ENCODE peak calls at places on chromosomes 3 and 15, in eight cellular contexts. D, B, U, O, F, E, Z and T are unnamed samples.

GRCh38 chr3:133329626-133330025 is 70.2 kb upstream of the BFSP2 start:
- DNase-seq in D (no peak), B (no peak), U (no peak), O (peak; percentile 24), F (no peak), E (no peak), Z (no peak), T (no peak)

GRCh38 chr3:189099031-189099471 is 72.7 kb upstream of the TPRG1 start:
- DNase-seq in D (no peak), B (no peak), U (peak; percentile 62), O (no peak), F (no peak), E (peak; percentile 95), Z (peak; percentile 84), T (peak; percentile 87)

GRCh38 chr3:149609595-149609994 is 48.2 kb downstream of the WWTR1 start:
- DNase-seq in D (no peak), B (no peak), U (no peak), O (no peak), F (no peak), E (no peak), Z (no peak), T (no peak)

GRCh38 chr3:170977911-170978310 is 48.6 kb downstream of the SLC2A2 start:
- DNase-seq in D (no peak), B (no peak), U (no peak), O (no peak), F (peak; percentile 34), E (no peak), Z (no peak), T (no peak)

GRCh38 chr3:117818592-117818991 is 1109.0 kb downstream of the TUSC7 start:
- DNase-seq in D (no peak), B (no peak), U (no peak), O (no peak), F (no peak), E (no peak), Z (no peak), T (no peak)

GRCh38 chr15:73936588-73937312 is 10.5 kb downstream of the LOXL1 start:
- DNase-seq in D (no peak), B (no peak), U (no peak), O (no peak), F (no peak), E (no peak), Z (no peak), T (no peak)

GRCh38 chr15:47711654-47712053 is 5.7 kb upstream of the SEMA6D start:
- DNase-seq in D (no peak), B (no peak), U (no peak), O (peak; percentile 18), F (no peak), E (no peak), Z (no peak), T (no peak)

GRCh38 chr3:32283304-32283703 is 44.8 kb downstream of the CMTM8 start:
- DNase-seq in D (no peak), B (no peak), U (no peak), O (no peak), F (no peak), E (peak; percentile 16), Z (peak; percentile 78), T (peak; percentile 62)

GRCh38 chr3:32414527-32415202 is 23.0 kb downstream of the CMTM7 start:
- DNase-seq in D (peak; percentile 62), B (no peak), U (peak; percentile 65), O (no peak), F (peak; percentile 47), E (peak; percentile 29), Z (peak; percentile 36), T (no peak)

GRCh38 chr15:51244366-51244977 is 93.9 kb downstream of the CYP19A1 start:
- DNase-seq in D (no peak), B (no peak), U (no peak), O (no peak), F (no peak), E (no peak), Z (no peak), T (no peak)

GRCh38 chr3:134496481-134497071 is 10.7 kb downstream of the CEP63 start:
- DNase-seq in D (no peak), B (no peak), U (no peak), O (no peak), F (no peak), E (no peak), Z (no peak), T (no peak)

GRCh38 chr3:71495708-71496472 is 87.6 kb downstream of the FOXP1 start:
- DNase-seq in D (no peak), B (no peak), U (no peak), O (no peak), F (peak; percentile 87), E (peak; percentile 47), Z (no peak), T (no peak)

GRCh38 chr15:47292638-47293037 is 424.7 kb upstream of the SEMA6D start:
- DNase-seq in D (no peak), B (no peak), U (no peak), O (no peak), F (no peak), E (no peak), Z (no peak), T (no peak)

GRCh38 chr3:40173291-40173710 is 136.2 kb upstream of the EIF1B start:
- DNase-seq in D (no peak), B (no peak), U (peak; percentile 17), O (no peak), F (no peak), E (no peak), Z (no peak), T (no peak)

GRCh38 chr15:93028632-93029612 is 60.1 kb downstream of the RGMA start:
- DNase-seq in D (no peak), B (no peak), U (peak; percentile 89), O (no peak), F (peak; percentile 87), E (peak; percentile 78), Z (peak; percentile 78), T (peak; percentile 86)

GRCh38 chr3:123026551-123027291 is 842 bp downstream of the SEMA5B start:
- DNase-seq in D (peak; percentile 5), B (no peak), U (no peak), O (no peak), F (no peak), E (peak; percentile 23), Z (peak; percentile 40), T (peak; percentile 63)

GRCh38 chr3:44117736-44118135 is 124.0 kb upstream of the TOPAZ1 start:
- DNase-seq in D (no peak), B (no peak), U (no peak), O (no peak), F (no peak), E (no peak), Z (no peak), T (no peak)

GRCh38 chr3:27559835-27560234 is 75.7 kb upstream of the SLC4A7 start:
- DNase-seq in D (no peak), B (no peak), U (peak; percentile 31), O (no peak), F (no peak), E (peak; percentile 53), Z (peak; percentile 71), T (peak; percentile 59)

GRCh38 chr3:122668930-122669730 is 11.5 kb upstream of the PARP14 start:
- DNase-seq in D (no peak), B (no peak), U (no peak), O (no peak), F (peak; percentile 73), E (no peak), Z (no peak), T (no peak)

GRCh38 chr3:113668015-113668414 is 28.4 kb downstream of the USF3 start:
- DNase-seq in D (no peak), B (no peak), U (no peak), O (no peak), F (peak; percentile 74), E (no peak), Z (no peak), T (no peak)

GRCh38 chr3:169846458-169847193 is 23.1 kb downstream of the LRRC31 start:
- DNase-seq in D (no peak), B (no peak), U (no peak), O (no peak), F (peak; percentile 68), E (no peak), Z (no peak), T (no peak)

GRCh38 chr3:156160653-156161052 is 40.3 kb downstream of the KCNAB1 start:
- DNase-seq in D (no peak), B (no peak), U (no peak), O (no peak), F (peak; percentile 7), E (no peak), Z (no peak), T (no peak)

GRCh38 chr15:64792282-64792681 is 16.9 kb upstream of the RBPMS2 start:
- DNase-seq in D (no peak), B (peak; percentile 18), U (no peak), O (no peak), F (no peak), E (no peak), Z (no peak), T (no peak)

GRCh38 chr3:65914740-65915366 is 123.9 kb downstream of the MAGI1 start:
- DNase-seq in D (no peak), B (no peak), U (no peak), O (no peak), F (no peak), E (no peak), Z (no peak), T (no peak)

GRCh38 chr3:177333535-177334495 is 136.5 kb upstream of the TBL1XR1 start:
- DNase-seq in D (no peak), B (no peak), U (peak; percentile 30), O (peak; percentile 40), F (no peak), E (no peak), Z (peak; percentile 41), T (peak; percentile 72)

GRCh38 chr15:48954538-48954937 is 9.2 kb downstream of the SHC4 start:
- DNase-seq in D (no peak), B (no peak), U (no peak), O (no peak), F (no peak), E (no peak), Z (no peak), T (no peak)

GRCh38 chr3:195823998-195824397 is 12.3 kb upstream of the MUC4 start:
- DNase-seq in D (no peak), B (no peak), U (peak; percentile 69), O (no peak), F (no peak), E (no peak), Z (no peak), T (no peak)

GRCh38 chr3:120350431-120350941 is 1.3 kb upstream of the LRRC58 start:
- DNase-seq in D (no peak), B (no peak), U (no peak), O (no peak), F (peak; percentile 77), E (peak; percentile 20), Z (no peak), T (peak; percentile 62)

GRCh38 chr15:91253605-91254004 is 153.5 kb downstream of the SV2B start:
- DNase-seq in D (no peak), B (no peak), U (no peak), O (no peak), F (no peak), E (no peak), Z (no peak), T (no peak)